ENCODE peak calls at places on chromosomes 12 and 14, in nine cellular contexts. Z is sigmoid colon, X is AG10803, D is OCI-LY7, I is psoas muscle, K is mesendoderm, S is aorta, U is kidney epithelial cell, L is AG09309. R is an unnamed sample.

GRCh38 chr12:26434299-26434915 is 239.0 kb downstream of the SSPN start:
- DNase-seq in Z (no peak), X (peak; percentile 71), D (peak; percentile 70), I (no peak), K (peak; percentile 80), S (no peak), U (peak; percentile 29), L (peak; percentile 14), R (no peak)

GRCh38 chr12:118337194-118337838 is 35.4 kb downstream of the TAOK3 start:
- DNase-seq in Z (no peak), X (peak; percentile 55), D (no peak), I (no peak), K (no peak), S (no peak), U (no peak), L (no peak), R (no peak)

GRCh38 chr12:91316161-91316759 is 133.6 kb upstream of the DCN start:
- DNase-seq in Z (no peak), X (peak; percentile 64), D (no peak), I (no peak), K (no peak), S (no peak), U (no peak), L (no peak), R (no peak)

GRCh38 chr14:92613008-92613658 is 99.6 kb downstream of the RIN3 start:
- DNase-seq in Z (no peak), X (no peak), D (peak; percentile 63), I (no peak), K (peak; percentile 88), S (no peak), U (no peak), L (no peak), R (no peak)

GRCh38 chr14:49972840-49973239 is 80.0 kb downstream of the ARF6 start:
- DNase-seq in Z (no peak), X (peak; percentile 83), D (no peak), I (no peak), K (no peak), S (no peak), U (no peak), L (peak; percentile 43), R (no peak)

GRCh38 chr14:95248422-95248821 is 71.3 kb downstream of the CLMN start:
- DNase-seq in Z (no peak), X (peak; percentile 64), D (no peak), I (no peak), K (peak; percentile 58), S (no peak), U (no peak), L (no peak), R (no peak)

GRCh38 chr12:126042286-126042685 is 977.1 kb downstream of the AACS start:
- DNase-seq in Z (no peak), X (no peak), D (no peak), I (no peak), K (no peak), S (no peak), U (no peak), L (no peak), R (no peak)

GRCh38 chr12:92338102-92338501 is 192.5 kb upstream of the BTG1 start:
- DNase-seq in Z (no peak), X (no peak), D (no peak), I (no peak), K (no peak), S (no peak), U (no peak), L (no peak), R (no peak)

GRCh38 chr12:65170245-65170881 is 980 bp downstream of the LEMD3 start:
- DNase-seq in Z (peak; percentile 73), X (peak; percentile 36), D (peak; percentile 59), I (peak; percentile 55), K (peak; percentile 90), S (peak; percentile 79), U (no peak), L (no peak), R (peak; percentile 80)

GRCh38 chr12:106345739-106346138 is 11.8 kb upstream of the POLR3B start:
- DNase-seq in Z (no peak), X (peak; percentile 65), D (peak; percentile 21), I (no peak), K (peak; percentile 91), S (no peak), U (no peak), L (no peak), R (no peak)

DNA sequence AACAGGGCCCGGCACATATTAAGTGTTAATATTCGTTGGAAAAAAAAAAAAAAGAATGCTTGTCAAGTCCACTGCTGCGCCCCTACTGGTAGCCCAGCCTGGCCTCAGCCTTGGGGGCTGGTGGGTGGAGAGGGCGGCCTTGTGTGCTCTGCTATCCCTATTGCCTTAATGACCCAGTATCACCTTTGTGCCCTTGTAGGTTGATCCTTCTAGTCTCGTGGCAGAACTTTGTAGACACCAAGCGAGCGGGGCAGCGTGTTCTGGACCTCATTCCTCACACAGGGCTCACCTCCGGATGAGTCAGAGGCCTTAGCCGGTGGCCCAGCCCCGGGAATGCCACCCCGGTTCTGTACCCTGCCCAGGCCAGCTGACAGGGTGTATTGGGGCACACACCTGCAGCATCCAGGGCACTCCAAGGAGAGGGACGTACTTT is 1.8 kb upstream of the RCOR1 start:
- DNase-seq in Z (no peak), X (no peak), D (peak; percentile 74), I (peak; percentile 47), K (peak; percentile 82), S (peak; percentile 59), U (no peak), L (no peak), R (no peak)
- H3K4me3 ChIP-seq in Z (no peak overlapping the region), X (peak overlapping the region; percentile 73), D (peak overlapping the region; percentile 83), I (peak overlapping the region; percentile 93), K (no peak overlapping the region), S (no peak overlapping the region), U (no peak overlapping the region), L (peak overlapping the region; percentile 74), R (peak overlapping the region; percentile 89)

GRCh38 chr12:121512561-121512960 is 68.3 kb downstream of the KDM2B start:
- DNase-seq in Z (no peak), X (no peak), D (no peak), I (no peak), K (no peak), S (no peak), U (no peak), L (no peak), R (no peak)

GRCh38 chr12:121515615-121516014 is 65.2 kb downstream of the KDM2B start:
- DNase-seq in Z (no peak), X (no peak), D (no peak), I (no peak), K (peak; percentile 41), S (no peak), U (no peak), L (no peak), R (no peak)

GRCh38 chr12:121513464-121514183 is 67.2 kb downstream of the KDM2B start:
- DNase-seq in Z (no peak), X (no peak), D (peak; percentile 69), I (no peak), K (peak; percentile 85), S (no peak), U (no peak), L (no peak), R (no peak)

GRCh38 chr12:121516437-121517011 is 64.3 kb downstream of the KDM2B start:
- DNase-seq in Z (no peak), X (no peak), D (no peak), I (no peak), K (peak; percentile 63), S (no peak), U (no peak), L (no peak), R (no peak)

DNA sequence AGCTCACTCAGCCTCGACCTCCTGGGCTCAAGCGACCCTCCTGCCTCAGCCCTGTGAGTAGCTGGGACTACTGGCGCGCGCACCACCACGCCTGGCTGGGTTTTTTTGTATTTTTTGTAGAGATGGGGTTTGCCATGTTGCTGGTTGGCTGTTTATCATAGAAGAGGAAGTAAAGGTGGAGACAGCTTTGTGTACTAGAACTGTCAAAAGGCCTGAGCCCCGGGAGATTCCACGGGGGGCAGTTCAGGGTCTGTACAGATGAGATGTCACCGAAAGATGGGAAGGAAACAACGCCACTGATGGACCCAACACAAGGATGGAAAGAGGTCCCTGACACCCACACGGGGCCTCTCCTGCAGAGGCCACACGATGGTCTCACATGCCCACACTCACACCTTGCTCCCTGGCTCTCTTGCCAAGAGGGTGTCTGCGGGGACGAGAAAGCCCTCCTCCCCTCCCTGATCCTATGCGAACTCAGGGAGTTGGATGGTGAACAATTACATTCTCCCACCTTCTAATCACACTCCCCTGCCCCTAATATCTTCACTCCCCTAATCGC is 66.6 kb downstream of the KDM2B start:
- DNase-seq in Z (no peak), X (no peak), D (peak; percentile 70), I (no peak), K (no peak), S (no peak), U (no peak), L (no peak), R (no peak)
- H3K4me3 ChIP-seq in Z (no peak overlapping the region), X (no peak overlapping the region), D (peak overlapping the region; percentile 54), I (no peak overlapping the region), K (no peak overlapping the region), S (no peak overlapping the region), U (no peak overlapping the region), L (no peak overlapping the region), R (no peak overlapping the region)

GRCh38 chr14:69262516-69262915 is 2.6 kb downstream of the GALNT16 start:
- DNase-seq in Z (no peak), X (no peak), D (no peak), I (no peak), K (no peak), S (no peak), U (no peak), L (no peak), R (no peak)

GRCh38 chr14:69261761-69262331 is 1.9 kb downstream of the GALNT16 start:
- DNase-seq in Z (no peak), X (no peak), D (no peak), I (peak; percentile 27), K (peak; percentile 45), S (no peak), U (no peak), L (no peak), R (no peak)

GRCh38 chr14:69260246-69260978 is 454 bp downstream of the GALNT16 start:
- DNase-seq in Z (no peak), X (no peak), D (no peak), I (peak; percentile 33), K (peak; percentile 79), S (no peak), U (no peak), L (no peak), R (no peak)

GRCh38 chr14:69259531-69260245 is at the start of gene GALNT16:
- DNase-seq in Z (no peak), X (no peak), D (no peak), I (peak; percentile 49), K (peak; percentile 66), S (no peak), U (no peak), L (no peak), R (no peak)

GRCh38 chr14:69260979-69261605 is 1.1 kb downstream of the GALNT16 start:
- DNase-seq in Z (no peak), X (no peak), D (peak; percentile 55), I (peak; percentile 50), K (peak; percentile 54), S (no peak), U (no peak), L (no peak), R (no peak)
- H3K4me3 ChIP-seq in Z (peak overlapping the region; percentile 16), X (peak overlapping the region; percentile 64), D (no peak overlapping the region), I (peak overlapping the region; percentile 74), K (no peak overlapping the region), S (peak overlapping the region; percentile 50), U (peak overlapping the region; percentile 53), L (peak overlapping the region; percentile 3), R (peak overlapping the region; percentile 77)

DNA sequence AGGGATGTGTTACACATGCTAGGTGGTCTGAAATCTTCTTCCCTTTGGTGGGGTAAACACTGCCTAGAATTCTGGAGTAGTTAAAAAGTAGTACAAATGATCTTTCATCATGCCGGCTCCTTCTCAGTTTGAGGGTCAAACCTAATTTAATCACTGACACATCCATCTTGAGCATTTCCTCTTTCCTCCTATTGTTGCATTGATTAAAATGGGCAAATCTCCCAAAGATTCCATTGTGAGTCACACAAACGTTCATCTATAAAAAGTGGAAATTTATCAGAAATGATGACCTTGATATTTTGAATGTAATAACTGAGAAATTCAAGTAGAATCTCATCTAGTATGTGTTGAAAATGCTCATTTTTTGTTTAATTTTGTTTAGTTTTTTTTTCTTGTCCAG is 996.0 kb downstream of the NRXN3 start:
- DNase-seq in Z (no peak), X (no peak), D (no peak), I (no peak), K (no peak), S (no peak), U (no peak), L (no peak), R (no peak)
- H3K4me3 ChIP-seq in Z (no peak overlapping the region), X (no peak overlapping the region), D (no peak overlapping the region), I (no peak overlapping the region), K (no peak overlapping the region), S (no peak overlapping the region), U (no peak overlapping the region), L (no peak overlapping the region), R (no peak overlapping the region)